ENCODE peak calls at places on chromosomes 11 and 22, in six cellular contexts. K is heart left ventricle, N is upper lobe of right lung, R is esophagus squamous epithelium, I is transverse colon, A is mesothelial cell of epicardium. M is an unnamed sample.

GRCh38 chr22:22210375-22210774 is 34.2 kb upstream of the VPREB1 start:
- DNase-seq in K (no peak), A (no peak), I (no peak), N (no peak), R (no peak), M (no peak)

GRCh38 chr11:31664129-31664528 is 147.0 kb downstream of the PAX6 start:
- DNase-seq in K (no peak), N (no peak), I (no peak), A (no peak), R (no peak), M (no peak)

GRCh38 chr11:75351541-75352416 is at the start of gene ARRB1:
- DNase-seq in A (peak; percentile 69), K (peak; percentile 75), I (peak; percentile 81), R (no peak), N (peak; percentile 91), M (peak; percentile 31)

GRCh38 chr11:92384316-92384715 is 159.7 kb downstream of the FAT3 start:
- DNase-seq in I (no peak), K (no peak), R (no peak), A (no peak), N (no peak), M (no peak)

GRCh38 chr11:114199051-114199450 is 97.1 kb upstream of the NNMT start:
- DNase-seq in R (no peak), A (no peak), K (no peak), I (no peak), N (no peak), M (no peak)

GRCh38 chr22:46828323-46829139 is 66.1 kb downstream of the TBC1D22A start:
- DNase-seq in K (no peak), N (no peak), I (no peak), R (no peak), A (no peak), M (no peak)

GRCh38 chr11:104771782-104772181 is 126.5 kb downstream of the CASP12 start:
- DNase-seq in I (no peak), R (no peak), A (no peak), N (no peak), K (no peak), M (no peak)

GRCh38 chr11:27391336-27392015 is 28.5 kb upstream of the CCDC34 start:
- DNase-seq in I (no peak), A (no peak), N (no peak), K (no peak), R (no peak), M (no peak)

GRCh38 chr11:57646221-57646620 is 3.5 kb downstream of the YPEL4 start:
- DNase-seq in N (no peak), R (no peak), K (peak; percentile 43), A (no peak), I (no peak), M (no peak)

GRCh38 chr11:73185680-73186293 is 32.3 kb upstream of the P2RY2 start:
- DNase-seq in N (no peak), A (no peak), I (no peak), K (no peak), R (no peak), M (no peak)

GRCh38 chr11:16099501-16099900 is 256.8 kb downstream of the SOX6 start:
- DNase-seq in K (no peak), I (no peak), N (no peak), A (no peak), R (no peak), M (no peak)

GRCh38 chr11:123308077-123308476 is 113.0 kb upstream of the CLMP start:
- DNase-seq in R (no peak), N (no peak), K (no peak), A (no peak), I (no peak), M (no peak)

GRCh38 chr11:66981976-66982578 is 7.0 kb downstream of the C11orf86 start:
- DNase-seq in R (peak; percentile 7), K (peak; percentile 91), A (peak; percentile 69), N (peak; percentile 78), I (peak; percentile 89), M (no peak)

GRCh38 chr11:61914471-61915171 is 2.7 kb downstream of the RAB3IL1 start:
- DNase-seq in I (no peak), R (no peak), N (no peak), K (no peak), A (no peak), M (no peak)

GRCh38 chr11:74018331-74019005 is 9.6 kb upstream of the UCP3 start:
- DNase-seq in I (peak; percentile 93), K (peak; percentile 91), R (no peak), N (peak; percentile 95), A (no peak), M (no peak)

GRCh38 chr11:1526785-1527184 is 40.2 kb upstream of the MOB2 start:
- DNase-seq in I (no peak), N (no peak), K (no peak), A (no peak), R (no peak), M (no peak)

GRCh38 chr11:16767137-16767536 is 28.7 kb downstream of the C11orf58 start:
- DNase-seq in N (no peak), I (no peak), K (no peak), R (no peak), A (no peak), M (no peak)

GRCh38 chr22:40257979-40258378 is 80.3 kb downstream of the TNRC6B start:
- DNase-seq in A (no peak), R (no peak), N (no peak), K (no peak), I (no peak), M (no peak)

GRCh38 chr11:67366546-67366945 is 6.9 kb downstream of the CLCF1 start:
- DNase-seq in I (no peak), A (no peak), N (no peak), R (no peak), K (no peak), M (no peak)

GRCh38 chr11:117177534-117178209 is 871 bp upstream of the SIDT2 start:
- DNase-seq in R (no peak), A (no peak), I (no peak), N (no peak), K (no peak), M (no peak)

GRCh38 chr11:117178210-117179034 is at the start of gene SIDT2:
- DNase-seq in K (peak; percentile 96), N (peak; percentile 97), R (peak; percentile 57), I (peak; percentile 97), A (peak; percentile 87), M (peak; percentile 80)

GRCh38 chr11:117175781-117176180 is 2.8 kb upstream of the SIDT2 start:
- DNase-seq in R (no peak), A (no peak), I (no peak), N (no peak), K (no peak), M (no peak)

GRCh38 chr11:117175104-117175503 is 3.4 kb upstream of the SIDT2 start:
- DNase-seq in A (no peak), K (no peak), I (no peak), R (no peak), N (no peak), M (no peak)

GRCh38 chr11:117176186-117176585 is 2.4 kb upstream of the SIDT2 start:
- DNase-seq in R (no peak), A (no peak), K (no peak), I (no peak), N (no peak), M (no peak)
- TF ChIP-seq CTCF in R (no peak), A (no peak), K (no peak), I (no peak), N (no peak), M (no peak)

DNA sequence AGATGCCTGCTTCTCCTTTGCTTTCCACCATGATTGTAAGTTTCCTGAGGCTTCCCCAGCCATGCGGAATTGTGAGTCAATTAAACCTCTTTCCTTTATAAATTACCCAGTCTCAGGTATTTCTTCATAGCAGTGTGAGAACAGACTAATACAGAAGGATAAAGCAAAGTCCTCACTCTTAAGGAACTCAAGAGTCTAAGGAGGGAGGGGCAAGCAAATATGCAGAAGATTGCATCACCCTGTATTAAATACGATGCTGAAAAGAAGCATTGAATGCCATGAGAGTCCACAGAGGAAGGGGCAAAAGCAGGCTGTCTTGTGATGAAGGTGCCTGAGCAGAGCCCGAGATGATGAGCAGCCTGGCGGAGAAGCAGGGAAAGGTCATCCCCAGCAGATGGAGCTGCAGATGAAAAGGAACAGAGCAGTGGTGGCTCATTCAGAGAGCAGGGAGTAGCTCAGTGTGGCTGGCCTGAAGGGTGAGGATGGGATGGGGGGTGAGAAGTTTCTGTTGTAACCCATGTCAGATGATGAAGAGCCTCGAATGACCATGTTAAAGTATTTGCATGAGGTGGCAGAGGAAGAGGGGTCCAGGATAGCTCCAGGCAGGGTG is 6.3 kb upstream of the IZUMO1R start:
- DNase-seq in R (no peak), A (no peak), K (no peak), I (no peak), N (no peak), M (no peak)
- TF ChIP-seq CTCF in R (no peak), A (no peak), K (no peak), I (no peak), N (no peak), M (no peak)

DNA sequence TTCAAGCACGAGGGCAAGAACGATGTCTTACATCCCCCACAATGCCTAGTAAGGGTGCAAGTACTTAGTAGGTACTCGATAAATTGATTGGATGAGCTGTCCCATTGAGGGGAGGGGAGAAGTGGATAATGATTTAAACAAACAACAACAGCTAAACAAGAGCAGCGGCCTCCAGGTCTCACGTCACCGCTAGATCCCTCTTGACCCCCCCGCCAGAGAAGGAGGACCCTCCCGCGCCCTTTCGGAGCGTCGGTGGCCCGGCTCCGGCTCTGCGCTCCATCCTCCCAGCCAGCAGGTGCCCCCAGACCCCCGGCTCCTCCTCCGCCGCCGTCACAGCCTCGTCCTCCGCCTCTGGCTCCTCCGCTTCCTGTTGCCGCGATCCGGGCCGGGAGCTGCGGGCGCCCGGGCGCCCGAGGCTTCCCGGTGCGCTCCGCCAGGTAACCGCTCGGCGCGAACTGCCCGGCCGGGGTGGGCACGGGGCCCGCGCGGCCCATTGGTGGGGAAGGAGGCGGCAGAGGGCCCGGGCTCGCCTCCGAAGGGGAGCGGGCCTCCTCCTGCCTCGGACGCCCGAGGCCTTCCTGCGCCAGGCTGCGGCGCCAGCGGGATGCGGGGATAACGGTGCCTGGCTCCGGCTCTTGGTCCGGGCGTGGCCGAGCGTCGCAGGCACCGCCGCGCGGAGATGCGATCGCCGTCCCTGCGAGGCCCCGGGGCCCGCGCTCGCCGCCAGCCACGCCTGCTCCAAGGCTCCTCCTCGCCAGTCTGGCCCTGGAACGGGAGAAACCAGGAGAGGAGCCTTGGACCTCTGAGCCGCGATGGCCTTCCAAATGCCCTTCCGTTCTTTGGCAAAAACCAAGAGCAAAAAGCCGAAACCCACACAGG is at the start of gene TLCD5:
- DNase-seq in I (peak; percentile 36), A (peak; percentile 80), K (peak; percentile 81), R (no peak), N (peak; percentile 84), M (peak; percentile 25)
- TF ChIP-seq CTCF in I (no peak), A (no peak), K (peak; percentile 8), R (no peak), N (peak; percentile 19), M (no peak)

GRCh38 chr22:48553119-48553518 is 1274.6 kb downstream of the BRD1 start:
- DNase-seq in I (no peak), N (no peak), R (no peak), A (no peak), K (no peak), M (no peak)

GRCh38 chr22:48555606-48556005 is 1272.1 kb downstream of the BRD1 start:
- DNase-seq in R (no peak), K (no peak), I (no peak), N (no peak), A (no peak), M (no peak)

GRCh38 chr22:48553694-48554308 is 1273.9 kb downstream of the BRD1 start:
- DNase-seq in N (no peak), R (no peak), K (no peak), I (no peak), A (no peak), M (no peak)

GRCh38 chr22:48556751-48557150 is 1270.9 kb downstream of the BRD1 start:
- DNase-seq in N (no peak), K (no peak), R (no peak), I (no peak), A (no peak), M (no peak)

GRCh38 chr22:48554893-48555552 is 1272.7 kb downstream of the BRD1 start:
- DNase-seq in N (no peak), I (no peak), R (no peak), K (no peak), A (no peak), M (no peak)
- TF ChIP-seq CTCF in N (no peak), I (no peak), R (no peak), K (no peak), A (no peak), M (no peak)